ENCODE peak calls at places on chromosomes 2 and 18, in five cellular contexts. K is right cardiac atrium, S is left kidney, Y is COR-L47, A is KBM-7. N is an unnamed sample.

GRCh38 chr18:25058520-25058919 is 293.4 kb downstream of the ZNF521 start:
- DNase-seq in Y (no peak), A (peak), S (no peak), K (no peak), N (peak)

GRCh38 chr2:232454630-232455029 is 1.3 kb upstream of the ALPI start:
- DNase-seq in K (no peak), A (no peak), Y (no peak), S (no peak), N (no peak)

GRCh38 chr2:234496442-234496834 is 443 bp downstream of the ARL4C start:
- DNase-seq in Y (no peak), S (peak), K (peak), A (no peak), N (no peak)

GRCh38 chr18:56386856-56387255 is 251.5 kb downstream of the TXNL1 start:
- DNase-seq in K (no peak), Y (no peak), A (no peak), S (no peak), N (no peak)

GRCh38 chr18:59219672-59220163 is at the start of gene GRP:
- DNase-seq in S (peak), K (no peak), Y (no peak), A (no peak), N (no peak)

GRCh38 chr2:197356136-197356535 is 45.6 kb upstream of the ANKRD44 start:
- DNase-seq in S (no peak), A (peak), Y (no peak), K (no peak), N (peak)

GRCh38 chr18:9178557-9178956 is 42.0 kb downstream of the ANKRD12 start:
- DNase-seq in K (no peak), S (no peak), A (no peak), Y (no peak), N (no peak)

GRCh38 chr2:215577356-215577755 is 141.5 kb upstream of the FN1 start:
- DNase-seq in Y (no peak), A (no peak), S (no peak), K (no peak), N (peak)

GRCh38 chr2:2646312-2647051 is 315.4 kb upstream of the MYT1L start:
- DNase-seq in A (no peak), K (no peak), Y (no peak), S (peak), N (no peak)

GRCh38 chr2:27857417-27858172 is 32.6 kb downstream of the RBKS start:
- DNase-seq in K (no peak), A (no peak), Y (no peak), S (no peak), N (peak)

GRCh38 chr2:30691948-30692828 is 115.1 kb downstream of the CAPN13 start:
- DNase-seq in K (no peak), A (no peak), Y (no peak), S (no peak), N (no peak)

GRCh38 chr18:49094979-49095632 is 144.3 kb upstream of the SMAD7 start:
- DNase-seq in Y (no peak), S (no peak), A (no peak), K (no peak), N (no peak)

GRCh38 chr2:130728007-130728454 is 839 bp upstream of the GPR148 start:
- DNase-seq in Y (no peak), S (no peak), A (no peak), K (no peak), N (no peak)

GRCh38 chr2:133054297-133054696 is 384.3 kb upstream of the LYPD1 start:
- DNase-seq in A (no peak), Y (no peak), S (peak), K (no peak), N (no peak)

GRCh38 chr2:162678551-162678950 is 160.0 kb downstream of the KCNH7 start:
- DNase-seq in A (no peak), K (no peak), S (no peak), Y (no peak), N (no peak)

GRCh38 chr2:147763861-147764260 is 81.0 kb upstream of the ACVR2A start:
- DNase-seq in K (no peak), A (no peak), Y (no peak), S (no peak), N (no peak)

GRCh38 chr2:31877008-31877407 is 133.8 kb downstream of the MEMO1 start:
- DNase-seq in Y (no peak), K (no peak), A (no peak), S (no peak), N (no peak)

GRCh38 chr2:23912054-23912453 is 14.9 kb downstream of the ATAD2B start:
- DNase-seq in K (no peak), S (no peak), A (no peak), Y (no peak), N (peak)

GRCh38 chr2:26692814-26693286 is 328 bp downstream of the KCNK3 start:
- DNase-seq in K (no peak), A (no peak), Y (peak), S (peak), N (peak)

GRCh38 chr2:96866586-96866985 is 3.3 kb downstream of the SEMA4C start:
- DNase-seq in S (no peak), A (no peak), K (peak), Y (no peak), N (peak)

GRCh38 chr2:111226797-111227700 is 106.3 kb downstream of the BCL2L11 start:
- DNase-seq in S (no peak), Y (no peak), K (no peak), A (peak), N (no peak)

GRCh38 chr2:73870084-73870483 is 22.7 kb upstream of the ACTG2 start:
- DNase-seq in S (peak), K (peak), A (no peak), Y (no peak), N (peak)

GRCh38 chr2:36416370-36417165 is 61.0 kb downstream of the CRIM1 start:
- DNase-seq in A (no peak), K (peak), Y (no peak), S (no peak), N (no peak)

GRCh38 chr2:240782886-240783818 is 36.9 kb downstream of the KIF1A start:
- DNase-seq in K (peak), A (no peak), Y (no peak), S (no peak), N (no peak)

GRCh38 chr18:52541056-52541455 is 201.1 kb downstream of the DCC start:
- DNase-seq in S (no peak), K (no peak), A (no peak), Y (no peak), N (no peak)

GRCh38 chr2:240440251-240440650 is 4.8 kb downstream of the GPC1 start:
- DNase-seq in K (no peak), A (no peak), Y (no peak), S (no peak), N (no peak)

GRCh38 chr2:23926289-23926749 is 604 bp downstream of the ATAD2B start:
- DNase-seq in S (peak), K (peak), Y (no peak), A (no peak), N (no peak)

GRCh38 chr2:85537600-85538506 is 1.1 kb upstream of the MAT2A start:
- DNase-seq in A (peak), Y (peak), S (peak), K (peak), N (peak)

GRCh38 chr2:143513081-143513480 is 383.9 kb downstream of the ARHGAP15 start:
- DNase-seq in A (peak), Y (peak), S (peak), K (peak), N (peak)

GRCh38 chr2:205321240-205321639 is 361.1 kb upstream of the NRP2 start:
- DNase-seq in A (no peak), S (peak), Y (no peak), K (no peak), N (no peak)

GRCh38 chr18:51867767-51868166 is 472.2 kb upstream of the DCC start:
- DNase-seq in Y (no peak), K (no peak), A (no peak), S (peak), N (peak)

GRCh38 chr2:75580606-75581005 is 19.9 kb upstream of the EVA1A start:
- DNase-seq in S (no peak), K (no peak), A (no peak), Y (no peak), N (no peak)

GRCh38 chr2:56505885-56506284 is 322.1 kb downstream of the CCDC85A start:
- DNase-seq in S (no peak), K (no peak), Y (no peak), A (no peak), N (no peak)

GRCh38 chr18:59008302-59008974 is 131.2 kb upstream of the SEC11C start:
- DNase-seq in K (no peak), Y (no peak), A (no peak), S (no peak), N (peak)

GRCh38 chr2:70687461-70687795 is 80.6 kb downstream of the ADD2 start:
- DNase-seq in S (no peak), Y (no peak), K (no peak), A (no peak), N (no peak)

GRCh38 chr18:2146092-2146491 is 425.2 kb downstream of the METTL4 start:
- DNase-seq in Y (no peak), S (no peak), K (no peak), A (no peak), N (no peak)

GRCh38 chr2:120344214-120344990 is 1.5 kb upstream of the INHBB start:
- DNase-seq in S (peak), A (no peak), Y (peak), K (peak), N (peak)

GRCh38 chr18:45984546-45985235 is 17.6 kb upstream of the EPG5 start:
- DNase-seq in K (no peak), S (no peak), Y (no peak), A (no peak), N (no peak)

N was measured in dermis blood vessel endothelial cell.